ENCODE peak calls at places on chromosomes 5 and 9, in four cellular contexts. I is adrenal gland, O is HT-29, P is AG09319. G is an unnamed sample.

GRCh38 chr5:1885777-1886633 is 3.3 kb upstream of the IRX4 start:
- DNase-seq in P (no peak), I (no peak), O (no peak), G (no peak)

GRCh38 chr9:94017939-94018531 is 62.9 kb upstream of the BARX1 start:
- DNase-seq in O (no peak), P (no peak), I (no peak), G (no peak)

GRCh38 chr5:88792144-88792840 is 90.7 kb downstream of the MEF2C start:
- DNase-seq in I (no peak), O (no peak), P (no peak), G (no peak)

GRCh38 chr5:122007445-122008010 is 45.8 kb downstream of the SRFBP1 start:
- DNase-seq in P (no peak), I (no peak), O (no peak), G (no peak)

GRCh38 chr5:173290477-173291131 is 37.6 kb downstream of the STC2 start:
- DNase-seq in O (no peak), I (no peak), P (no peak), G (no peak)

GRCh38 chr5:108321341-108321740 is 60.6 kb downstream of the FBXL17 start:
- DNase-seq in O (no peak), P (no peak), I (no peak), G (no peak)

GRCh38 chr5:95883185-95884020 is 60.9 kb upstream of the GLRX start:
- DNase-seq in P (no peak), I (no peak), O (no peak), G (no peak)

GRCh38 chr5:19608434-19608833 is 379.6 kb downstream of the CDH18 start:
- DNase-seq in O (peak), P (no peak), I (no peak), G (no peak)

GRCh38 chr5:132840896-132841818 is 10.7 kb upstream of the SHROOM1 start:
- DNase-seq in P (peak), O (no peak), I (peak), G (no peak)

GRCh38 chr9:77832647-77833046 is 184.5 kb upstream of the GNA14 start:
- DNase-seq in P (no peak), I (no peak), O (no peak), G (no peak)

GRCh38 chr9:111975709-111976108 is 79.1 kb downstream of the UGCG start:
- DNase-seq in O (peak), P (no peak), I (peak), G (peak)

GRCh38 chr5:57259704-57260103 is 85.8 kb downstream of the GPBP1 start:
- DNase-seq in P (no peak), O (no peak), I (no peak), G (no peak)

GRCh38 chr5:158701406-158702177 is 398.1 kb downstream of the EBF1 start:
- DNase-seq in I (peak), O (no peak), P (no peak), G (no peak)

GRCh38 chr5:8907168-8907868 is 638.6 kb downstream of the SEMA5A start:
- DNase-seq in P (no peak), I (no peak), O (no peak), G (no peak)

GRCh38 chr5:117425163-117425562 is 850.5 kb upstream of the SEMA6A start:
- DNase-seq in I (no peak), O (no peak), P (no peak), G (no peak)

GRCh38 chr9:33130501-33130900 is 36.6 kb downstream of the B4GALT1 start:
- DNase-seq in P (no peak), O (peak), I (no peak), G (no peak)

GRCh38 chr9:38101423-38101822 is 32.4 kb upstream of the SHB start:
- DNase-seq in I (no peak), O (no peak), P (no peak), G (no peak)

GRCh38 chr5:143041461-143041860 is 271.3 kb downstream of the ARHGAP26 start:
- DNase-seq in P (no peak), I (no peak), O (no peak), G (no peak)

GRCh38 chr9:105957830-105958229 is 263.5 kb downstream of the TMEM38B start:
- DNase-seq in P (no peak), I (no peak), O (no peak), G (no peak)

GRCh38 chr9:35826071-35826701 is 2.3 kb downstream of the FAM221B start:
- DNase-seq in O (peak), I (peak), P (peak), G (peak)

GRCh38 chr9:96327694-96328352 is 25.8 kb upstream of the HSD17B3 start:
- DNase-seq in O (peak), I (peak), P (peak), G (peak)

GRCh38 chr9:93354451-93354850 is 97.0 kb upstream of the FAM120A start:
- DNase-seq in O (no peak), I (no peak), P (no peak), G (no peak)

GRCh38 chr9:122572456-122572855 is 10.7 kb downstream of the OR1L8 start:
- DNase-seq in P (no peak), I (no peak), O (no peak), G (no peak)

GRCh38 chr9:16213781-16214515 is 656.5 kb downstream of the BNC2 start:
- DNase-seq in O (no peak), I (peak), P (peak), G (peak)